ENCODE peak calls at places on chromosomes 6 and 20, in four cellular contexts. One of them, this sample, is unnamed.

GRCh38 chr6:165321555-165322145 is 12.2 kb upstream of the C6orf118 start:
- DNase-seq in stomach: no peak
- DNase-seq in activated B cell treated with CpG ODN at 0.5 μM for 24 hours: no peak
- DNase-seq in HL-60: no peak
- DNase-seq in this sample: no peak

GRCh38 chr6:52409499-52409898 is 10.6 kb upstream of the EFHC1 start:
- DNase-seq in activated B cell treated with CpG ODN at 0.5 μM for 24 hours: no peak
- DNase-seq in stomach: no peak
- DNase-seq in HL-60: no peak
- DNase-seq in this sample: no peak

GRCh38 chr20:20031790-20032189 is 14.6 kb downstream of the NAA20 start:
- DNase-seq in activated B cell treated with CpG ODN at 0.5 μM for 24 hours: no peak
- DNase-seq in HL-60: no peak
- DNase-seq in stomach: no peak
- DNase-seq in this sample: no peak

GRCh38 chr6:54846243-54846856 is at the start of gene FAM83B:
- DNase-seq in activated B cell treated with CpG ODN at 0.5 μM for 24 hours: no peak
- DNase-seq in stomach: peak
- DNase-seq in HL-60: no peak
- DNase-seq in this sample: peak

GRCh38 chr6:166625356-166625755 is 1.7 kb downstream of the RPS6KA2 start:
- DNase-seq in stomach: no peak
- DNase-seq in HL-60: no peak
- DNase-seq in activated B cell treated with CpG ODN at 0.5 μM for 24 hours: no peak
- DNase-seq in this sample: no peak

GRCh38 chr6:1382883-1383728 is 6.3 kb upstream of the FOXF2 start:
- DNase-seq in stomach: no peak
- DNase-seq in HL-60: no peak
- DNase-seq in activated B cell treated with CpG ODN at 0.5 μM for 24 hours: no peak
- DNase-seq in this sample: no peak

GRCh38 chr20:1822564-1823420 is 72.4 kb upstream of the SIRPA start:
- DNase-seq in stomach: no peak
- DNase-seq in HL-60: no peak
- DNase-seq in activated B cell treated with CpG ODN at 0.5 μM for 24 hours: no peak
- DNase-seq in this sample: no peak

GRCh38 chr6:41306187-41306854 is 19.8 kb upstream of the TREM1 start:
- DNase-seq in activated B cell treated with CpG ODN at 0.5 μM for 24 hours: no peak
- DNase-seq in HL-60: peak
- DNase-seq in stomach: peak
- DNase-seq in this sample: peak

GRCh38 chr6:129195666-129196065 is 312.7 kb downstream of the LAMA2 start:
- DNase-seq in activated B cell treated with CpG ODN at 0.5 μM for 24 hours: no peak
- DNase-seq in HL-60: no peak
- DNase-seq in stomach: no peak
- DNase-seq in this sample: no peak

GRCh38 chr20:2236266-2236665 is 59.5 kb upstream of the TGM3 start:
- DNase-seq in activated B cell treated with CpG ODN at 0.5 μM for 24 hours: no peak
- DNase-seq in HL-60: no peak
- DNase-seq in stomach: no peak
- DNase-seq in this sample: no peak

GRCh38 chr6:142279350-142280180 is 22.2 kb upstream of the ADGRG6 start:
- DNase-seq in HL-60: no peak
- DNase-seq in stomach: no peak
- DNase-seq in activated B cell treated with CpG ODN at 0.5 μM for 24 hours: no peak
- DNase-seq in this sample: no peak

GRCh38 chr20:23086056-23086551 is at the start of gene CD93:
- DNase-seq in activated B cell treated with CpG ODN at 0.5 μM for 24 hours: no peak
- DNase-seq in stomach: no peak
- DNase-seq in HL-60: no peak
- DNase-seq in this sample: no peak

GRCh38 chr20:62893700-62894099 is 32.1 kb upstream of the TCFL5 start:
- DNase-seq in HL-60: no peak
- DNase-seq in stomach: no peak
- DNase-seq in activated B cell treated with CpG ODN at 0.5 μM for 24 hours: no peak
- DNase-seq in this sample: no peak

GRCh38 chr6:30075987-30076311 is 380 bp upstream of the RNF39 start:
- DNase-seq in HL-60: no peak
- DNase-seq in stomach: peak
- DNase-seq in activated B cell treated with CpG ODN at 0.5 μM for 24 hours: no peak
- DNase-seq in this sample: no peak

GRCh38 chr6:2877057-2877882 is 25.8 kb downstream of the SERPINB9 start:
- DNase-seq in stomach: no peak
- DNase-seq in HL-60: no peak
- DNase-seq in activated B cell treated with CpG ODN at 0.5 μM for 24 hours: no peak
- DNase-seq in this sample: no peak

GRCh38 chr6:20724443-20724842 is 190.2 kb downstream of the CDKAL1 start:
- DNase-seq in stomach: no peak
- DNase-seq in activated B cell treated with CpG ODN at 0.5 μM for 24 hours: no peak
- DNase-seq in HL-60: no peak
- DNase-seq in this sample: no peak

DNA sequence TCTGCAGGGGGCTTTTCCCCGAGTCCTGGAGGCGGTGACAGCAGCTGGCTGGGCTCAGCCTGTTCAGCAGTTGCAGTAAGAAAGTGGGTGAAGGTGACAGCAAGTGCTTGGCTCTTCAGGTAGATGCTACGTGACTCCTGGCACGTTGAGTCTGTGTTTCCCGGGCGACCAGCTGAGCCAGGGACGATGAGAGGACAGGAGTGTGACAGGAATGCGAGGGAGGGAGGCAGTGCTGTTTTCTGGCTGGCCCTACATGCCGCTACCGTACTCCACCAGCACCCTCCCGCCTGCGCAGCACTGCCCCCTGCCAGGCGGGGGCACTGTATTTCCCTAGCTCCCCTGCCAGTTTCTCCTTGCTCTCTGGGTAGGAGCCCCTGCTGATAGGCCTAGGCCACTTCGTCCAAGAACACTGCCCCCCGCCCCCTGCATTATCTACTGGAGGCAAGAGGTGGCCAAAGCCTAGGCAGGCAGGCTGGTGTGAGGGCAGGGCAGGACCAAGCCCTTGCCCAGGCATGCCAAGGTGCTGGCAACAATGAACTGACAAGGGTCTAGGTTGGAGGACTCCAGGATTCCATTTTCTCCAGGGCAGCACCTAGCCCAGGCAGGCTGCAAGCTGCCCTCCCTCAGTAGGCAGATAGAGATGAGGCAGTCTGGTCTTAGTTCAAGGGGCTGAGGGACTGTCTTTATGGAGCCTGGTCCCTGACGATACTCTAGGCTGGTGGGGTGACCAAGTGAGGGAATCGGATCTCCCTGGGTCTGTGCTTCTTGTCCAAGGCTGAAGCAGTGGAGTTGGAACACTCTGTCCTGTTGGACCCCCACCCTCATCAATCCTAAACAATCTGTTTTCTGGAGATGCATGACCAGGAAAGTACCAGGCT is 19.2 kb downstream of the MRPS18A start:
- DNase-seq in activated B cell treated with CpG ODN at 0.5 μM for 24 hours: peak
- DNase-seq in stomach: peak
- DNase-seq in HL-60: peak
- DNase-seq in this sample: peak
- TF ChIP-seq CTCF in activated B cell treated with CpG ODN at 0.5 μM for 24 hours: no peak
- TF ChIP-seq CTCF in stomach: peak
- TF ChIP-seq CTCF in HL-60: peak
- TF ChIP-seq CTCF in this sample: peak

DNA sequence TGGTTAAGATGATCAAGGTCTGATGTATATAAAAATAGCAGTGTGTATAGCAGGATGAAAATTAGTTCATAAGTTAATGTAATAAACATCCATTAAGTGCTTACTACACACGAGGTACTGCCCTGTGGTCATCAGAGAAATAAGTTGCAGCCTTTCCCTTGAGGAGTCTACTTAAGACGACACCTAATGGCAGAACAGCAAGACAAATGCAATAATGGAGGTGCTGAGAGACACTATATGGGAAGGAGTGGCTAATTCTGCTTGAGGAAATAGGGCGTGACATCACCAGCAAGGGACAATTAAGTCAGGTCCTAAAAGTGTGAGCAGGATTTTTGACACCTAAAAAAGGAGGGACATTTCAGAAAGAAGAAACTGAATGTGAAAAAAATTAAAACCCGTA is 75.2 kb downstream of the BACH2 start:
- DNase-seq in stomach: no peak
- DNase-seq in activated B cell treated with CpG ODN at 0.5 μM for 24 hours: no peak
- DNase-seq in HL-60: no peak
- DNase-seq in this sample: no peak
- TF ChIP-seq CTCF in stomach: no peak
- TF ChIP-seq CTCF in activated B cell treated with CpG ODN at 0.5 μM for 24 hours: no peak
- TF ChIP-seq CTCF in HL-60: no peak
- TF ChIP-seq CTCF in this sample: no peak

GRCh38 chr6:4815584-4815983 is 39.4 kb downstream of the CDYL start:
- DNase-seq in HL-60: no peak
- DNase-seq in stomach: no peak
- DNase-seq in activated B cell treated with CpG ODN at 0.5 μM for 24 hours: no peak
- DNase-seq in this sample: no peak
- TF ChIP-seq CTCF in HL-60: no peak
- TF ChIP-seq CTCF in stomach: no peak
- TF ChIP-seq CTCF in activated B cell treated with CpG ODN at 0.5 μM for 24 hours: no peak
- TF ChIP-seq CTCF in this sample: no peak

GRCh38 chr20:10781526-10781925 is 107.7 kb upstream of the JAG1 start:
- DNase-seq in HL-60: peak
- DNase-seq in activated B cell treated with CpG ODN at 0.5 μM for 24 hours: no peak
- DNase-seq in stomach: no peak
- DNase-seq in this sample: no peak

GRCh38 chr20:10783660-10784336 is 110.0 kb upstream of the JAG1 start:
- DNase-seq in HL-60: no peak
- DNase-seq in activated B cell treated with CpG ODN at 0.5 μM for 24 hours: no peak
- DNase-seq in stomach: no peak
- DNase-seq in this sample: no peak

GRCh38 chr20:10777713-10778112 is 103.9 kb upstream of the JAG1 start:
- DNase-seq in stomach: no peak
- DNase-seq in activated B cell treated with CpG ODN at 0.5 μM for 24 hours: no peak
- DNase-seq in HL-60: no peak
- DNase-seq in this sample: no peak

GRCh38 chr20:10779911-10780310 is 106.1 kb upstream of the JAG1 start:
- DNase-seq in HL-60: no peak
- DNase-seq in stomach: no peak
- DNase-seq in activated B cell treated with CpG ODN at 0.5 μM for 24 hours: no peak
- DNase-seq in this sample: no peak

GRCh38 chr20:10780901-10781300 is 107.1 kb upstream of the JAG1 start:
- DNase-seq in activated B cell treated with CpG ODN at 0.5 μM for 24 hours: no peak
- DNase-seq in stomach: no peak
- DNase-seq in HL-60: no peak
- DNase-seq in this sample: no peak
- TF ChIP-seq CTCF in activated B cell treated with CpG ODN at 0.5 μM for 24 hours: no peak
- TF ChIP-seq CTCF in stomach: no peak
- TF ChIP-seq CTCF in HL-60: no peak
- TF ChIP-seq CTCF in this sample: no peak

GRCh38 chr6:31691078-31691463 is 10.2 kb upstream of the LY6G5C start:
- DNase-seq in HL-60: no peak
- DNase-seq in activated B cell treated with CpG ODN at 0.5 μM for 24 hours: no peak
- DNase-seq in stomach: no peak
- DNase-seq in this sample: no peak

GRCh38 chr6:31690231-31691077 is 9.6 kb upstream of the LY6G5C start:
- DNase-seq in HL-60: no peak
- DNase-seq in activated B cell treated with CpG ODN at 0.5 μM for 24 hours: no peak
- DNase-seq in stomach: peak
- DNase-seq in this sample: no peak

GRCh38 chr6:31691564-31692108 is 10.8 kb upstream of the LY6G5C start:
- DNase-seq in stomach: no peak
- DNase-seq in HL-60: no peak
- DNase-seq in activated B cell treated with CpG ODN at 0.5 μM for 24 hours: no peak
- DNase-seq in this sample: no peak

GRCh38 chr6:31687860-31688693 is 7.2 kb upstream of the LY6G5C start:
- DNase-seq in activated B cell treated with CpG ODN at 0.5 μM for 24 hours: no peak
- DNase-seq in stomach: no peak
- DNase-seq in HL-60: no peak
- DNase-seq in this sample: no peak

GRCh38 chr6:31689249-31690110 is 8.6 kb upstream of the LY6G5C start:
- DNase-seq in stomach: no peak
- DNase-seq in HL-60: no peak
- DNase-seq in activated B cell treated with CpG ODN at 0.5 μM for 24 hours: no peak
- DNase-seq in this sample: no peak
- TF ChIP-seq CTCF in stomach: no peak
- TF ChIP-seq CTCF in HL-60: peak
- TF ChIP-seq CTCF in activated B cell treated with CpG ODN at 0.5 μM for 24 hours: no peak
- TF ChIP-seq CTCF in this sample: peak

GRCh38 chr6:13484827-13485226 is 2.6 kb downstream of the GFOD1 start:
- DNase-seq in stomach: no peak
- DNase-seq in activated B cell treated with CpG ODN at 0.5 μM for 24 hours: no peak
- DNase-seq in HL-60: no peak
- DNase-seq in this sample: no peak

GRCh38 chr6:13487122-13488014 is at the start of gene GFOD1:
- DNase-seq in stomach: peak
- DNase-seq in HL-60: peak
- DNase-seq in activated B cell treated with CpG ODN at 0.5 μM for 24 hours: peak
- DNase-seq in this sample: peak

GRCh38 chr6:13486679-13487121 is 700 bp downstream of the GFOD1 start:
- DNase-seq in HL-60: peak
- DNase-seq in activated B cell treated with CpG ODN at 0.5 μM for 24 hours: peak
- DNase-seq in stomach: peak
- DNase-seq in this sample: no peak

GRCh38 chr6:13485303-13485702 is 2.1 kb downstream of the GFOD1 start:
- DNase-seq in stomach: no peak
- DNase-seq in HL-60: no peak
- DNase-seq in activated B cell treated with CpG ODN at 0.5 μM for 24 hours: no peak
- DNase-seq in this sample: no peak

GRCh38 chr6:13485923-13486557 is 1.4 kb downstream of the GFOD1 start:
- DNase-seq in activated B cell treated with CpG ODN at 0.5 μM for 24 hours: peak
- DNase-seq in stomach: no peak
- DNase-seq in HL-60: peak
- DNase-seq in this sample: no peak
- TF ChIP-seq CTCF in activated B cell treated with CpG ODN at 0.5 μM for 24 hours: no peak
- TF ChIP-seq CTCF in stomach: no peak
- TF ChIP-seq CTCF in HL-60: no peak
- TF ChIP-seq CTCF in this sample: no peak

GRCh38 chr6:158149641-158150040 is 18.4 kb downstream of the SERAC1 start:
- DNase-seq in stomach: no peak
- DNase-seq in HL-60: no peak
- DNase-seq in activated B cell treated with CpG ODN at 0.5 μM for 24 hours: no peak
- DNase-seq in this sample: no peak

GRCh38 chr6:158145940-158146339 is 22.1 kb downstream of the SERAC1 start:
- DNase-seq in activated B cell treated with CpG ODN at 0.5 μM for 24 hours: no peak
- DNase-seq in stomach: no peak
- DNase-seq in HL-60: no peak
- DNase-seq in this sample: no peak

GRCh38 chr6:158142789-158143188 is 25.3 kb downstream of the SERAC1 start:
- DNase-seq in HL-60: no peak
- DNase-seq in stomach: peak
- DNase-seq in activated B cell treated with CpG ODN at 0.5 μM for 24 hours: no peak
- DNase-seq in this sample: no peak

DNA sequence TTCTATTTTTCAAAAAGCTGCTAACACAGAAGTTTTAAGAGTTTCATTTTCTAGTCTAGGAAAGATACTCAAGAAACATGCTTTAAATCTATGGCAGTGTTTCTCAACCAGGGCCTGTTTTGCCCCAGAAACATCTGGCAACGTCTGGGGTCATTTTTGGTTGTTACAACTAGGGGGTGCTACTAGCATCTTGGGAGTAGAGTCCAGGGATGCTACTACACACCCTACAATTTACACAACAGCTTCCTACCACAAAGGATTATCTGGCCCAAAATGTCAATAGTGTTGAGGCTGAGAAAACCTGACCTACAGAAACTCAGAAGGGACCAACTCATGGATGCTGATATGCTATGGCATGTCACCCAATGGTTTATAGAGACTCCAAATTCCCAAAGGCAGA is 24.4 kb downstream of the SERAC1 start:
- DNase-seq in activated B cell treated with CpG ODN at 0.5 μM for 24 hours: no peak
- DNase-seq in stomach: no peak
- DNase-seq in HL-60: peak
- DNase-seq in this sample: no peak
- TF ChIP-seq CTCF in activated B cell treated with CpG ODN at 0.5 μM for 24 hours: no peak
- TF ChIP-seq CTCF in stomach: no peak
- TF ChIP-seq CTCF in HL-60: no peak
- TF ChIP-seq CTCF in this sample: peak